ENCODE peak calls at places on chromosomes 11 and 22, in seven cellular contexts. B is GDM1; I is HAP-1; W is HCEC 1CT; U is CD4-positive, CD25-positive, alpha-beta regulatory T cell; Y is naive thymus-derived CD8-positive, alpha-beta T cell; D is stimulated activated CD4-positive, alpha-beta T cell treated with anti-CD3 and anti-CD28 coated beads, Interleukin-4, amount 100 ng/mL, for 1 hour. F is an unnamed sample.

GRCh38 chr11:64447717-64448598 is 89.0 kb downstream of the RPS6KA4 start:
- DNase-seq in W (peak), U (no peak), B (peak), I (no peak), D (no peak), Y (no peak), F (peak)

GRCh38 chr11:26204110-26204509 is 127.8 kb upstream of the ANO3 start:
- DNase-seq in W (no peak), D (no peak), B (no peak), Y (no peak), U (no peak), I (no peak), F (no peak)

GRCh38 chr11:2447253-2447950 is 2.6 kb downstream of the KCNQ1 start:
- DNase-seq in U (no peak), B (no peak), Y (no peak), D (no peak), I (no peak), W (no peak), F (no peak)

GRCh38 chr11:109604506-109604905 is 182.5 kb downstream of the C11orf87 start:
- DNase-seq in I (no peak), Y (no peak), U (no peak), B (no peak), D (no peak), W (peak), F (peak)

GRCh38 chr11:117290809-117291396 is at the start of gene BACE1-AS:
- DNase-seq in W (no peak), D (no peak), Y (no peak), B (no peak), U (no peak), I (no peak), F (no peak)

GRCh38 chr11:86460461-86461404 is 86.0 kb downstream of the CCDC81 start:
- DNase-seq in D (no peak), B (no peak), Y (no peak), I (no peak), W (no peak), U (no peak), F (peak)

GRCh38 chr22:21766933-21767462 is 31.4 kb upstream of the YPEL1 start:
- DNase-seq in I (no peak), B (no peak), D (peak), U (no peak), Y (no peak), W (no peak), F (no peak)

GRCh38 chr22:39055658-39056057 is 15.0 kb downstream of the APOBEC3F start:
- DNase-seq in D (no peak), W (no peak), B (no peak), Y (no peak), U (no peak), I (no peak), F (no peak)

GRCh38 chr22:30649430-30650007 is 13.9 kb downstream of the SLC35E4 start:
- DNase-seq in U (no peak), I (no peak), Y (no peak), W (peak), D (peak), B (peak), F (peak)

GRCh38 chr11:78050964-78051831 is 12.5 kb upstream of the THRSP start:
- DNase-seq in W (peak), B (no peak), Y (no peak), D (no peak), U (no peak), I (no peak), F (peak)

GRCh38 chr11:34637303-34637702 is 16.4 kb downstream of the EHF start:
- DNase-seq in D (no peak), I (no peak), B (no peak), U (no peak), W (no peak), Y (no peak), F (no peak)

GRCh38 chr11:66467756-66468155 is 1.1 kb downstream of the PELI3 start:
- DNase-seq in D (no peak), B (peak), W (no peak), U (peak), I (peak), Y (no peak), F (peak)

GRCh38 chr11:134469627-134470026 is 57.6 kb upstream of the B3GAT1 start:
- DNase-seq in B (no peak), U (no peak), D (no peak), Y (no peak), I (no peak), W (no peak), F (no peak)

GRCh38 chr22:38320605-38321402 is 3.6 kb upstream of the CSNK1E start:
- DNase-seq in W (no peak), U (no peak), D (no peak), Y (no peak), B (no peak), I (no peak), F (no peak)

GRCh38 chr11:129888451-129888850 is 6.9 kb downstream of the NFRKB start:
- DNase-seq in Y (no peak), W (no peak), U (no peak), I (no peak), D (no peak), B (no peak), F (no peak)

GRCh38 chr22:22752556-22753477 is 108.4 kb downstream of the GGTLC2 start:
- DNase-seq in Y (no peak), I (no peak), W (peak), D (no peak), B (no peak), U (peak), F (peak)

GRCh38 chr22:30943368-30943767 is 25.2 kb downstream of the MORC2 start:
- DNase-seq in B (peak), W (no peak), I (no peak), U (peak), Y (peak), D (peak), F (no peak)

GRCh38 chr22:36383110-36383581 is 4.6 kb downstream of the MYH9 start:
- DNase-seq in W (peak), Y (no peak), I (no peak), D (no peak), B (no peak), U (peak), F (peak)

GRCh38 chr11:9689721-9690120 is 25.8 kb downstream of the SWAP70 start:
- DNase-seq in I (no peak), Y (no peak), U (no peak), D (no peak), W (no peak), B (no peak), F (peak)

GRCh38 chr22:50153056-50153755 is 17.3 kb upstream of the PANX2 start:
- DNase-seq in Y (no peak), I (no peak), D (no peak), B (no peak), W (no peak), U (no peak), F (no peak)

GRCh38 chr11:122085264-122085663 is 30.8 kb downstream of the BLID start:
- DNase-seq in B (no peak), U (no peak), D (no peak), I (no peak), W (peak), Y (no peak), F (peak)

GRCh38 chr11:69209936-69210659 is 54.4 kb downstream of the SMIM38 start:
- DNase-seq in I (no peak), U (no peak), Y (no peak), D (peak), W (no peak), B (peak), F (peak)

GRCh38 chr11:67507242-67507890 is 596 bp downstream of the CDK2AP2 start:
- DNase-seq in I (peak), B (no peak), D (no peak), Y (peak), W (peak), U (no peak), F (peak)

GRCh38 chr22:31230871-31231621 is 18.9 kb downstream of the LIMK2 start:
- DNase-seq in W (peak), U (peak), B (peak), Y (no peak), D (peak), I (no peak), F (peak)

GRCh38 chr22:36332623-36333331 is 55.0 kb downstream of the MYH9 start:
- DNase-seq in D (peak), U (peak), I (no peak), B (peak), W (peak), Y (no peak), F (peak)

GRCh38 chr11:3796346-3796745 is 1.0 kb downstream of the NUP98 start:
- DNase-seq in I (no peak), D (no peak), W (no peak), U (peak), Y (no peak), B (no peak), F (no peak)

F was measured in EH.